ENCODE peak calls at places on chromosomes 16 and 17, in four cellular contexts. One of them, this sample, is unnamed.

GRCh38 chr16:26475579-26475978 is 591.1 kb upstream of the C16orf82 start:
- DNase-seq in uterus: no peak
- DNase-seq in GM10248: no peak
- DNase-seq in iris pigment epithelial cell: no peak
- DNase-seq in this sample: no peak

GRCh38 chr17:76506408-76507328 is 5.4 kb upstream of the RHBDF2 start:
- DNase-seq in iris pigment epithelial cell: peak
- DNase-seq in GM10248: peak
- DNase-seq in uterus: peak
- DNase-seq in this sample: no peak

GRCh38 chr17:80319262-80319998 is 58.8 kb downstream of the RNF213 start:
- DNase-seq in uterus: no peak
- DNase-seq in iris pigment epithelial cell: no peak
- DNase-seq in GM10248: no peak
- DNase-seq in this sample: no peak

GRCh38 chr16:54589326-54589725 is 302.7 kb upstream of the IRX3 start:
- DNase-seq in iris pigment epithelial cell: no peak
- DNase-seq in GM10248: no peak
- DNase-seq in uterus: no peak
- DNase-seq in this sample: no peak

GRCh38 chr16:80283450-80284392 is 257.1 kb upstream of the DYNLRB2 start:
- DNase-seq in iris pigment epithelial cell: no peak
- DNase-seq in uterus: no peak
- DNase-seq in GM10248: no peak
- DNase-seq in this sample: no peak

GRCh38 chr16:84922351-84923135 is 88.8 kb downstream of the ZDHHC7 start:
- DNase-seq in GM10248: no peak
- DNase-seq in iris pigment epithelial cell: no peak
- DNase-seq in uterus: peak
- DNase-seq in this sample: no peak

GRCh38 chr17:21286066-21286770 is 1.7 kb downstream of the MAP2K3 start:
- DNase-seq in uterus: peak
- DNase-seq in GM10248: no peak
- DNase-seq in iris pigment epithelial cell: peak
- DNase-seq in this sample: peak

GRCh38 chr17:14845562-14846335 is 419.4 kb downstream of the PMP22 start:
- DNase-seq in iris pigment epithelial cell: peak
- DNase-seq in GM10248: no peak
- DNase-seq in uterus: no peak
- DNase-seq in this sample: no peak

GRCh38 chr17:40251576-40251975 is 32.5 kb downstream of the WIPF2 start:
- DNase-seq in GM10248: no peak
- DNase-seq in iris pigment epithelial cell: peak
- DNase-seq in uterus: peak
- DNase-seq in this sample: peak

GRCh38 chr17:35683588-35683987 is 47.9 kb upstream of the RASL10B start:
- DNase-seq in uterus: no peak
- DNase-seq in GM10248: no peak
- DNase-seq in iris pigment epithelial cell: no peak
- DNase-seq in this sample: no peak